ENCODE peak calls at places on chromosomes 13 and 19, in ten cellular contexts. O is K562, E is HepG2, M is sigmoid colon, S is ovary, I is tibial nerve, A is upper lobe of left lung, Q is esophagus muscularis mucosa, H is stomach, P is GM12878. J is an unnamed sample. For H3K36me3, the result is how much of the 10 kb centered on the place peaks cover.

GRCh38 chr13:51396352-51396751 is 56.5 kb downstream of the INTS6 start:
- DNase-seq in M (no peak), A (no peak), E (no peak), Q (no peak), I (no peak), P (no peak), O (no peak), S (no peak), H (no peak), J (no peak)

GRCh38 chr13:83879431-83880171 is 2.7 kb downstream of the SLITRK1 start:
- DNase-seq in S (no peak), I (no peak), H (no peak), M (no peak), Q (no peak), P (no peak), E (no peak), A (no peak), O (no peak), J (no peak)

GRCh38 chr13:19791953-19792537 is 9.3 kb upstream of the PSPC1 start:
- DNase-seq in I (no peak), E (no peak), O (no peak), A (no peak), Q (no peak), M (peak), H (no peak), P (no peak), S (no peak), J (peak)

GRCh38 chr13:94595006-94595942 is 678 bp downstream of the TGDS start:
- DNase-seq in Q (no peak), O (peak), A (no peak), H (peak), M (no peak), I (no peak), E (no peak), P (no peak), S (peak), J (no peak)

GRCh38 chr19:57280913-57281425 is 684 bp downstream of the ZNF460 start:
- DNase-seq in M (no peak), H (no peak), I (no peak), A (no peak), O (no peak), S (no peak), Q (no peak), P (no peak), E (no peak), J (no peak)

GRCh38 chr19:7460562-7460966 is 28.3 kb downstream of the PEX11G start:
- DNase-seq in A (no peak), O (no peak), S (no peak), Q (no peak), E (no peak), M (no peak), P (no peak), I (no peak), H (no peak), J (no peak)

GRCh38 chr19:33064778-33065550 is at the start of gene RHPN2:
- DNase-seq in E (peak), M (peak), P (no peak), H (peak), I (no peak), O (peak), Q (no peak), S (peak), A (peak), J (no peak)

GRCh38 chr13:27578121-27579030 is 42.0 kb downstream of the LNX2 start:
- DNase-seq in I (no peak), P (no peak), H (no peak), M (no peak), Q (no peak), A (no peak), S (no peak), O (no peak), E (no peak), J (no peak)

GRCh38 chr19:16455489-16455888 is 16.3 kb downstream of the EPS15L1 start:
- DNase-seq in Q (no peak), H (no peak), P (no peak), E (no peak), O (no peak), I (no peak), M (no peak), A (no peak), S (no peak), J (no peak)

GRCh38 chr13:88979465-88980180 is 1308.5 kb downstream of the SLITRK5 start:
- DNase-seq in H (no peak), Q (no peak), P (no peak), M (no peak), I (no peak), E (no peak), A (no peak), S (no peak), O (no peak), J (no peak)

GRCh38 chr19:3213159-3213558 is 11.3 kb upstream of the CELF5 start:
- DNase-seq in O (no peak), Q (no peak), E (no peak), H (no peak), M (no peak), S (no peak), I (no peak), P (no peak), A (no peak), J (no peak)
- TF ChIP-seq EP300 in O (no peak), Q (no peak), E (no peak), H (no peak), M (no peak), S (no peak), I (no peak), P (no peak), A (no peak), J (no peak)

DNA sequence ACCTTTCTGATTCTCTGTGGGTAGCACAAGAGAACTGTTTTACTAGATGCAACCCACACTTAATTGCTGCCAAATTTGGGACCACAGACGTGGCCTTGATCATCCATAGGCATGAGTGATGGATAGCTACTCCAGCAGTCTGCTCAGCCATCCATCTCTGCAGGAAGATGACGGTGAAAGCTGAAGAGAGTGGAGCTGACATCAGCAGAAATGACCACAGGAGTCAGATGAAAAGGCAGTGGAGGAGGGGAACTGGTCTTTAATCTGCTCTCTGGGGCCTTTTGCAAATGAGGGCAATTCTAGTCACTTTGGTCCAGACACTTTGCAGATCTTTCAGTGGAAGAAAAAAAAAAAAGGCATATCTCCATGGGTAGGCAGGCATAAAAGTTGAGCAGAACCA is 281.5 kb upstream of the OBI1 start:
- DNase-seq in E (no peak), O (no peak), H (no peak), P (no peak), I (no peak), A (no peak), M (no peak), S (no peak), Q (no peak), J (no peak)
- H3K36me3 ChIP-seq in E (under half), O (under half), H (under half), P (under half), I (under half), A (under half), M (under half), S (under half), Q (under half), J (under half)

DNA sequence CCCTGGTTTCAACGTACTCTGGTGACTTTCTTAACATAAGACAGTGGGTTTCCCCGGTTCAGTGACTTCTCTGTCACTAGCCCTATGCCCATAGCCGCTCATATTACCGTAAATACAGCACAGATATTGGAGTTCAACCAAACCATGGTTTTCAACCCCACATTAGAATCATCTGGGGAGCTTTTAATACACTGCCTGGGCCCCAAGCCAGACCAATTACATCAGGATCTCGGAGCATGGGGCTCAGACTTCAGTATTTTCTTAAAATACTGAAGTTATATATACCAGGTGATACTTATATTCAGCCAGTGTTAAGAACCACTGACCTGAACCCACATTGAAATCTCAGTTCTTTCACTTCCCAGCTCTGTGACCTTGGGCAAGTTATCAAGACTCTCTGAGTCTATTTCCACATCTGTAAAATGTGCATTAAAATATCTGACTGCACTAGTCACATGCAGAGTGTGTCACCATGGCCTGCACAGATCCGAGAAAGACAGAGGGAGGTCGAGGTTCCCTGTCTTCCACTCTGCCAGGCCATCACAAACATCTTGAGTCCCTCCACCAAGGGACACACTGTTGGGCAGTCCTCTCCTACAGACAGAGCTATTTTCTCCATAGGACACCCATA is 32.2 kb upstream of the IPO5 start:
- DNase-seq in A (no peak), S (no peak), Q (no peak), M (no peak), E (no peak), I (peak), H (no peak), O (no peak), P (no peak), J (no peak)
- TF ChIP-seq EP300 in A (no peak), S (no peak), Q (no peak), M (no peak), E (no peak), I (no peak), H (no peak), O (no peak), P (no peak), J (no peak)

GRCh38 chr19:41238244-41238643 is 19.2 kb downstream of the AXL start:
- DNase-seq in I (no peak), H (no peak), S (no peak), M (no peak), A (no peak), E (no peak), P (no peak), O (no peak), Q (no peak), J (no peak)

GRCh38 chr19:41239961-41240574 is 21.0 kb downstream of the AXL start:
- DNase-seq in M (no peak), A (no peak), O (no peak), H (no peak), P (no peak), I (no peak), Q (no peak), S (no peak), E (no peak), J (no peak)

GRCh38 chr19:41239363-41239762 is 20.3 kb downstream of the AXL start:
- DNase-seq in H (no peak), A (no peak), P (no peak), I (no peak), E (no peak), O (no peak), Q (no peak), M (no peak), S (no peak), J (no peak)

GRCh38 chr19:41244117-41244516 is 20.1 kb upstream of the HNRNPUL1 start:
- DNase-seq in P (no peak), I (no peak), E (no peak), O (no peak), H (no peak), A (no peak), S (no peak), Q (no peak), M (no peak), J (no peak)

DNA sequence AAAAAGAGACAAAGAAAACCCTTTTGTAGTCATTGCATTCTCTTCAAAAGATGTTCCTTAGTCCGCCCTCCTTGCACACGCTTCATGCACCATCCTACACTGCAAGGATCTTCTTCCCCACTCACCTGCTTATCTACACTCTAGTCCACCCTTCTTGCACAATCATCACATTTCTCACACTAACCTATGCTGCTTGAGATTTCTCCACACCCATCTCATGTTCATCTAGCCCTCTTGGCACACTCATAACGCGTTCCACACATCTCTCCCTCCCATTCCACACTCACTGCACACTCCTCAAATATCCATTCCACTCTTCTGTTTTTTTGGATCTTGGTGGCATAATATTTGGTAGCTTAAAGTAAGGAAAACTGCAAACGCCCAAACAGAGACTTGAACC is 22.3 kb upstream of the HNRNPUL1 start:
- DNase-seq in I (no peak), A (no peak), S (no peak), M (no peak), H (no peak), P (no peak), E (no peak), Q (no peak), O (no peak), J (no peak)
- H3K36me3 ChIP-seq in I (half or more), A (under half), S (under half), M (half or more), H (half or more), P (under half), E (under half), Q (half or more), O (under half), J (half or more)

J was measured in suprapubic skin.